ENCODE peak calls at places on chromosomes 3 and 15, in eight cellular contexts. H, M, J, U, A, G, R and I are unnamed samples.

GRCh38 chr15:99333981-99334380 is 82.7 kb downstream of the LRRC28 start:
- DNase-seq in M (no peak), U (no peak), J (no peak), G (no peak), R (no peak), H (no peak), A (no peak), I (no peak)

GRCh38 chr3:124032351-124032880 is 40.5 kb upstream of the ROPN1 start:
- DNase-seq in R (no peak), H (no peak), U (no peak), G (peak; percentile 44), A (no peak), J (peak; percentile 36), M (peak; percentile 32), I (no peak)

GRCh38 chr15:42490246-42490742 is 647 bp downstream of the ZNF106 start:
- DNase-seq in A (no peak), R (no peak), G (peak; percentile 7), H (no peak), M (no peak), U (no peak), J (no peak), I (no peak)

GRCh38 chr15:87477759-87478687 is 778.5 kb downstream of the NTRK3 start:
- DNase-seq in H (no peak), J (no peak), R (no peak), A (no peak), G (peak; percentile 14), U (no peak), M (no peak), I (no peak)

GRCh38 chr3:116256843-116257485 is 188.3 kb downstream of the LSAMP start:
- DNase-seq in H (no peak), G (peak; percentile 54), M (no peak), U (no peak), R (no peak), J (no peak), A (no peak), I (no peak)

GRCh38 chr15:63893866-63894661 is 60.3 kb upstream of the HERC1 start:
- DNase-seq in H (no peak), M (no peak), J (no peak), G (no peak), A (no peak), U (no peak), R (no peak), I (no peak)

GRCh38 chr15:62444104-62445027 is 279.3 kb upstream of the C2CD4B start:
- DNase-seq in G (peak; percentile 90), H (no peak), J (no peak), R (no peak), M (no peak), U (no peak), A (no peak), I (no peak)

GRCh38 chr3:98901032-98901464 is 447 bp downstream of the DCBLD2 start:
- DNase-seq in U (no peak), A (no peak), R (peak; percentile 9), M (peak; percentile 31), J (peak; percentile 45), G (peak; percentile 52), H (no peak), I (no peak)

GRCh38 chr15:78429477-78429876 is 8.5 kb upstream of the IREB2 start:
- DNase-seq in G (no peak), R (no peak), U (no peak), J (peak; percentile 63), A (no peak), M (no peak), H (no peak), I (no peak)

GRCh38 chr3:196772897-196773296 is 33.2 kb downstream of the PAK2 start:
- DNase-seq in R (no peak), H (no peak), M (no peak), A (no peak), J (no peak), G (no peak), U (no peak), I (no peak)

GRCh38 chr15:68012911-68013310 is 41.2 kb upstream of the PIAS1 start:
- DNase-seq in G (no peak), U (no peak), M (no peak), A (no peak), J (no peak), R (no peak), H (no peak), I (no peak)

GRCh38 chr3:20340324-20340928 is 154.4 kb upstream of the SGO1 start:
- DNase-seq in J (peak; percentile 51), A (peak; percentile 14), G (peak; percentile 73), R (peak; percentile 9), H (peak; percentile 54), U (peak; percentile 43), M (peak; percentile 83), I (no peak)

GRCh38 chr15:55357774-55358173 is 38.8 kb downstream of the PIGB start:
- DNase-seq in R (no peak), G (peak; percentile 38), H (no peak), A (no peak), M (no peak), J (no peak), U (no peak), I (no peak)

GRCh38 chr3:35663471-35663870 is 24.1 kb downstream of the ARPP21 start:
- DNase-seq in G (no peak), U (no peak), H (no peak), R (no peak), A (no peak), M (no peak), J (no peak), I (no peak)

GRCh38 chr15:88061452-88061851 is 195.1 kb downstream of the NTRK3 start:
- DNase-seq in A (no peak), J (no peak), H (no peak), R (no peak), M (no peak), U (no peak), G (peak; percentile 6), I (no peak)

GRCh38 chr15:98121957-98122356 is 161.5 kb downstream of the ARRDC4 start:
- DNase-seq in G (no peak), R (no peak), J (no peak), M (no peak), U (no peak), H (no peak), A (no peak), I (no peak)

GRCh38 chr3:33060609-33061337 is 36.2 kb downstream of the GLB1 start:
- DNase-seq in H (no peak), J (peak; percentile 21), U (no peak), A (no peak), M (no peak), G (no peak), R (no peak), I (no peak)

GRCh38 chr3:14431928-14432834 is 29.8 kb downstream of the SLC6A6 start:
- DNase-seq in R (peak; percentile 84), J (peak; percentile 93), A (peak; percentile 72), H (peak; percentile 95), G (peak; percentile 94), M (peak; percentile 57), U (peak; percentile 72), I (peak; percentile 95)

GRCh38 chr15:40441012-40441735 is 421 bp downstream of the BAHD1 start:
- DNase-seq in M (peak; percentile 58), U (no peak), A (no peak), J (no peak), R (no peak), G (no peak), H (no peak), I (no peak)

GRCh38 chr3:127113571-127113891 is 79.4 kb upstream of the PRR23E start:
- DNase-seq in M (no peak), J (no peak), H (no peak), A (no peak), U (no peak), R (no peak), G (no peak), I (no peak)

GRCh38 chr15:63079938-63080626 is 37.5 kb downstream of the TPM1 start:
- DNase-seq in J (no peak), R (no peak), M (no peak), H (no peak), G (peak; percentile 54), U (no peak), A (no peak), I (no peak)

GRCh38 chr15:88376574-88377174 is 90.5 kb downstream of the MRPL46 start:
- DNase-seq in R (no peak), H (no peak), G (peak; percentile 44), A (no peak), U (no peak), M (no peak), J (no peak), I (no peak)

GRCh38 chr15:85327820-85328219 is 52.6 kb upstream of the AKAP13 start:
- DNase-seq in R (no peak), U (no peak), M (no peak), H (no peak), G (no peak), A (no peak), J (no peak), I (no peak)

GRCh38 chr15:42832577-42832976 is 88.0 kb downstream of the TTBK2 start:
- DNase-seq in J (no peak), G (peak; percentile 49), R (no peak), M (no peak), U (no peak), A (no peak), H (no peak), I (no peak)

GRCh38 chr3:187318819-187319616 is 27.5 kb upstream of the MASP1 start:
- DNase-seq in R (no peak), M (peak; percentile 43), H (peak; percentile 10), A (no peak), J (peak; percentile 26), U (peak; percentile 42), G (peak; percentile 75), I (no peak)

GRCh38 chr3:36969540-36970432 is 23.1 kb downstream of the EPM2AIP1 start:
- DNase-seq in H (peak; percentile 72), A (no peak), R (no peak), M (peak; percentile 46), U (no peak), J (no peak), G (peak; percentile 43), I (peak; percentile 82)

GRCh38 chr15:84865074-84865569 is 19.3 kb upstream of the SLC28A1 start:
- DNase-seq in G (no peak), R (no peak), M (no peak), H (no peak), A (no peak), J (no peak), U (no peak), I (no peak)

GRCh38 chr3:187978433-187979011 is 175.4 kb upstream of the LPP start:
- DNase-seq in A (no peak), R (no peak), M (no peak), G (no peak), J (no peak), U (no peak), H (no peak), I (no peak)

GRCh38 chr3:36800533-36801116 is 36.3 kb upstream of the DCLK3 start:
- DNase-seq in R (no peak), A (no peak), M (no peak), H (no peak), J (no peak), G (no peak), U (no peak), I (no peak)